ENCODE peak calls at places on chromosomes 1 and 21, in five cellular contexts. A, G, W, I and Z are unnamed samples.

GRCh38 chr1:109502368-109502851 is 7.1 kb downstream of the AMIGO1 start:
- DNase-seq in A (no peak), G (no peak), W (no peak), I (no peak), Z (no peak)

GRCh38 chr21:43300496-43301423 is 126.2 kb downstream of the SIK1 start:
- DNase-seq in A (peak; percentile 76), G (no peak), W (no peak), I (peak; percentile 16), Z (no peak)

GRCh38 chr1:198056255-198056654 is 100.5 kb upstream of the NEK7 start:
- DNase-seq in A (no peak), G (no peak), W (no peak), I (no peak), Z (no peak)

GRCh38 chr1:19484793-19485361 is 462 bp downstream of the CAPZB start:
- DNase-seq in A (no peak), G (no peak), W (peak; percentile 39), I (no peak), Z (no peak)

GRCh38 chr1:111199329-111199728 is 1.1 kb downstream of the DENND2D start:
- DNase-seq in A (no peak), G (no peak), W (no peak), I (no peak), Z (no peak)

GRCh38 chr1:41806472-41807155 is 112.1 kb downstream of the HIVEP3 start:
- DNase-seq in A (no peak), G (no peak), W (no peak), I (no peak), Z (no peak)

GRCh38 chr1:1421907-1422464 is 910 bp upstream of the ANKRD65 start:
- DNase-seq in A (no peak), G (no peak), W (no peak), I (no peak), Z (no peak)

GRCh38 chr21:42377951-42378340 is 11.6 kb upstream of the TFF1 start:
- DNase-seq in A (no peak), G (no peak), W (no peak), I (no peak), Z (no peak)

GRCh38 chr1:81547261-81547911 is 253.3 kb upstream of the ADGRL2 start:
- DNase-seq in A (no peak), G (no peak), W (no peak), I (no peak), Z (no peak)

GRCh38 chr1:234956821-234957329 is 171.8 kb downstream of the TOMM20 start:
- DNase-seq in A (no peak), G (no peak), W (no peak), I (no peak), Z (no peak)

GRCh38 chr1:87044840-87045239 is 130.4 kb downstream of the HS2ST1 start:
- DNase-seq in A (no peak), G (no peak), W (no peak), I (no peak), Z (no peak)

GRCh38 chr21:34801519-34802132 is 132.8 kb downstream of the CLIC6 start:
- DNase-seq in A (no peak), G (no peak), W (no peak), I (no peak), Z (no peak)

GRCh38 chr1:24705260-24706073 is 39.8 kb upstream of the CLIC4 start:
- DNase-seq in A (peak; percentile 82), G (no peak), W (peak; percentile 65), I (peak; percentile 87), Z (peak; percentile 92)

GRCh38 chr1:53376041-53376461 is 48.2 kb upstream of the LRP8 start:
- DNase-seq in A (peak; percentile 32), G (no peak), W (no peak), I (no peak), Z (no peak)

GRCh38 chr1:16082283-16083038 is 9.0 kb upstream of the FAM131C start:
- DNase-seq in A (peak; percentile 83), G (no peak), W (peak; percentile 51), I (peak; percentile 55), Z (no peak)

GRCh38 chr1:175742790-175743459 is 470 bp downstream of the TNR start:
- DNase-seq in A (no peak), G (peak; percentile 12), W (no peak), I (peak; percentile 16), Z (no peak)

GRCh38 chr1:172429324-172430127 is 9.0 kb downstream of the C1orf105 start:
- DNase-seq in A (no peak), G (no peak), W (peak; percentile 25), I (peak; percentile 70), Z (peak; percentile 71)

GRCh38 chr21:37564341-37564923 is 197.9 kb downstream of the DYRK1A start:
- DNase-seq in A (peak; percentile 93), G (peak; percentile 95), W (peak; percentile 97), I (peak; percentile 100), Z (peak; percentile 94)

GRCh38 chr1:116493036-116493435 is 77.8 kb downstream of the CD58 start:
- DNase-seq in A (no peak), G (no peak), W (no peak), I (no peak), Z (no peak)

GRCh38 chr1:204494281-204495077 is at the start of gene PIK3C2B:
- DNase-seq in A (peak; percentile 93), G (no peak), W (peak; percentile 86), I (peak; percentile 73), Z (no peak)

GRCh38 chr21:45304945-45305344 is 17.2 kb upstream of the POFUT2 start:
- DNase-seq in A (peak; percentile 20), G (no peak), W (no peak), I (no peak), Z (no peak)

GRCh38 chr1:214319930-214320329 is 39.0 kb downstream of the SMYD2 start:
- DNase-seq in A (no peak), G (no peak), W (no peak), I (no peak), Z (no peak)
- TF ChIP-seq CTCF in A (no peak), G (no peak), W (no peak), I (peak; percentile 18), Z (no peak)

GRCh38 chr1:223143760-223144248 is 756 bp upstream of the TLR5 start:
- DNase-seq in A (peak; percentile 58), G (no peak), W (no peak), I (no peak), Z (no peak)
- H3K4me3 ChIP-seq in A (peak overlapping the region; percentile 75), G (no peak overlapping the region), W (no peak overlapping the region), I (no peak overlapping the region), Z (no peak overlapping the region)

DNA sequence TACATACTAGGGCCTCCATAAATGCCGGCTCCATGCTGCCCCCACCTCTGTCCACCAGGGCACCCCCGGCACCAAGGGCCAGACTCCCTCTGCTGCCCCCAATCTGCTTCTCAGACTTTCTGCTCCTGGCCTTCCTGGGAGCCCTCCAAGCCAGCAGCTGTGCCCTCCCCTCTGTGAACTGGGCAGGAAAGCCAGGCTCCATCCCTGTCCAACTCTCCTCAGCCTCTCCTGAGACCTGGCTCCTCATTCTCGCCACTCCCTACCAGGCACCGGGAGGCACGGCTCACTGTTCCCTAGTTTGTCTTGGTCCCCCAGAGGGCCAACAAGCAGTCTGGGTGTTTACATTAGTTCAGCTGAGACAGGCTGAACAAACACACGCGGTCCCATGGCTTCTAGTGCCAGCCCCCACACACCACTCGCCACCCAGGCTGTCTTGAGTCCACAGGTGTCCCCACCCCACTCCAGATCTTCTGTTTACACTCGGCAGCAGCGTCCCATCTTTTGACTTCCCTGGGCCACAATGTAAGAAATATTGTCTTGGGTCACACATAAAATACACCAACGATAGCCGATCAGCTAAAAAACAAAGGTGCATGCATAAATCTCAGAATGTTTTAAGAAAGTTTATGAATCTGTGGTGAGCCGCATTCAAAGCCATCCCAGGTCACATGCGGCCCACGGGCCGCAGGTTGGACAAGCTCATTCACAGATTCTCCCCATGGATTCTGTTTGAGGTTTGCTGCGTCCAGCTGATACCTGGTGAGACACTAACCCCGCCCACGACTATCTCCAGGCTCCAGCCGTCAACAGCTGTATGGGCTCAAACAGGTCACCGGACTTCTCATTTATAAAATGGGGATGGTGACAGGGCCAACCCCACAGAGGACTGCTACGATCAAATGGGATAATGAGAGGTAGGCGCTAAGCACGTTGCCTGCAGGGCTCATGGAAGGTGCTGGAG is 29.5 kb upstream of the ECE1 start:
- DNase-seq in A (no peak), G (no peak), W (no peak), I (no peak), Z (no peak)
- TF ChIP-seq CTCF in A (no peak), G (no peak), W (no peak), I (peak; percentile 7), Z (peak; percentile 4)

GRCh38 chr1:231919900-231920299 is 293.3 kb downstream of the DISC1 start:
- DNase-seq in A (no peak), G (no peak), W (no peak), I (no peak), Z (no peak)
- H3K4me3 ChIP-seq in A (no peak overlapping the region), G (no peak overlapping the region), W (no peak overlapping the region), I (no peak overlapping the region), Z (no peak overlapping the region)

GRCh38 chr1:6162773-6163172 is 17.3 kb downstream of the CHD5 start:
- DNase-seq in A (no peak), G (no peak), W (no peak), I (no peak), Z (no peak)
- TF ChIP-seq CTCF in A (no peak), G (no peak), W (no peak), I (no peak), Z (peak; percentile 14)